ENCODE peak calls at places on chromosomes 4 and X, in four cellular contexts. One of them, this sample, is unnamed.

GRCh38 chrX:38880460-38880859 is 79.2 kb downstream of the MID1IP1 start:
- DNase-seq in prostate gland: no peak
- DNase-seq in left ventricle myocardium superior: no peak
- DNase-seq in NCI-H524 treated with DMSO at 0.1 percent for 48 hours: no peak
- DNase-seq in this sample: peak; percentile 1

GRCh38 chr4:157961591-157961990 is 211.2 kb downstream of the GASK1B start:
- DNase-seq in prostate gland: no peak
- DNase-seq in left ventricle myocardium superior: no peak
- DNase-seq in NCI-H524 treated with DMSO at 0.1 percent for 48 hours: no peak
- DNase-seq in this sample: no peak

GRCh38 chr4:57040510-57040909 is 61.8 kb downstream of the POLR2B start:
- DNase-seq in prostate gland: no peak
- DNase-seq in left ventricle myocardium superior: no peak
- DNase-seq in NCI-H524 treated with DMSO at 0.1 percent for 48 hours: no peak
- DNase-seq in this sample: no peak

GRCh38 chr4:126839066-126839465 is 793.7 kb upstream of the INTU start:
- DNase-seq in prostate gland: no peak
- DNase-seq in left ventricle myocardium superior: no peak
- DNase-seq in NCI-H524 treated with DMSO at 0.1 percent for 48 hours: no peak
- DNase-seq in this sample: no peak

GRCh38 chr4:124433500-124433899 is 279.0 kb downstream of the ANKRD50 start:
- DNase-seq in prostate gland: no peak
- DNase-seq in left ventricle myocardium superior: no peak
- DNase-seq in NCI-H524 treated with DMSO at 0.1 percent for 48 hours: no peak
- DNase-seq in this sample: peak; percentile 57

GRCh38 chr4:106502106-106502699 is 133.6 kb upstream of the GIMD1 start:
- DNase-seq in prostate gland: peak; percentile 6
- DNase-seq in left ventricle myocardium superior: peak; percentile 58
- DNase-seq in NCI-H524 treated with DMSO at 0.1 percent for 48 hours: no peak
- DNase-seq in this sample: peak; percentile 18

GRCh38 chrX:116317409-116317808 is 119.0 kb upstream of the SLC6A14 start:
- DNase-seq in prostate gland: no peak
- DNase-seq in left ventricle myocardium superior: peak; percentile 27
- DNase-seq in NCI-H524 treated with DMSO at 0.1 percent for 48 hours: peak; percentile 76
- DNase-seq in this sample: no peak

GRCh38 chr4:3225946-3226345 is 23.0 kb upstream of the MSANTD1 start:
- DNase-seq in prostate gland: no peak
- DNase-seq in left ventricle myocardium superior: peak; percentile 27
- DNase-seq in NCI-H524 treated with DMSO at 0.1 percent for 48 hours: no peak
- DNase-seq in this sample: no peak

GRCh38 chr4:19748470-19748869 is 503.2 kb upstream of the SLIT2 start:
- DNase-seq in prostate gland: peak; percentile 17
- DNase-seq in left ventricle myocardium superior: peak; percentile 20
- DNase-seq in NCI-H524 treated with DMSO at 0.1 percent for 48 hours: no peak
- DNase-seq in this sample: no peak

GRCh38 chrX:118116308-118117068 is at the start of gene KLHL13:
- DNase-seq in prostate gland: peak; percentile 6
- DNase-seq in left ventricle myocardium superior: peak; percentile 59
- DNase-seq in NCI-H524 treated with DMSO at 0.1 percent for 48 hours: no peak
- DNase-seq in this sample: peak; percentile 15

GRCh38 chr4:184746532-184746870 is 12.6 kb upstream of the CENPU start:
- DNase-seq in prostate gland: peak; percentile 92
- DNase-seq in left ventricle myocardium superior: no peak
- DNase-seq in NCI-H524 treated with DMSO at 0.1 percent for 48 hours: no peak
- DNase-seq in this sample: no peak

GRCh38 chr4:164935363-164935762 is 42.1 kb downstream of the TRIM61 start:
- DNase-seq in prostate gland: no peak
- DNase-seq in left ventricle myocardium superior: no peak
- DNase-seq in NCI-H524 treated with DMSO at 0.1 percent for 48 hours: no peak
- DNase-seq in this sample: no peak

This sample was measured in A549.